ENCODE peak calls at places on chromosome 14, in four cellular contexts. J, G, N and X are unnamed samples.

GRCh38 chr14:24883571-24883970 is 166.4 kb downstream of the STXBP6 start:
- DNase-seq in G (no peak), J (no peak), N (no peak), X (no peak)

GRCh38 chr14:93938766-93939303 is 11.7 kb downstream of the FAM181A start:
- DNase-seq in N (no peak), J (no peak), G (no peak), X (peak)

GRCh38 chr14:52338282-52338681 is 24.2 kb downstream of the PTGER2 start:
- DNase-seq in N (no peak), J (peak), G (peak), X (no peak)

GRCh38 chr14:54121461-54121860 is 164.8 kb upstream of the BMP4 start:
- DNase-seq in J (no peak), N (no peak), G (no peak), X (no peak)

GRCh38 chr14:60008042-60008441 is 83.7 kb upstream of the PCNX4 start:
- DNase-seq in J (peak), N (no peak), G (no peak), X (no peak)

GRCh38 chr14:91402278-91403068 is 15.1 kb downstream of the CCDC88C start:
- DNase-seq in G (no peak), J (no peak), N (no peak), X (no peak)

GRCh38 chr14:95265106-95266094 is 54.3 kb downstream of the CLMN start:
- DNase-seq in G (peak), N (no peak), J (peak), X (peak)

GRCh38 chr14:55819610-55820304 is 239.8 kb downstream of the KTN1 start:
- DNase-seq in G (no peak), N (no peak), J (no peak), X (no peak)

GRCh38 chr14:67819563-67820411 is at the start of gene RAD51B:
- DNase-seq in J (peak), N (peak), G (peak), X (peak)

GRCh38 chr14:92582706-92583452 is 69.3 kb downstream of the RIN3 start:
- DNase-seq in G (no peak), J (no peak), N (no peak), X (no peak)

GRCh38 chr14:22532345-22533056 is 56.5 kb downstream of the DAD1 start:
- DNase-seq in G (peak), N (no peak), J (no peak), X (no peak)

GRCh38 chr14:77376380-77376770 is 519 bp downstream of the TMED8 start:
- DNase-seq in G (peak), N (no peak), J (peak), X (peak)

GRCh38 chr14:50038398-50039119 is 77.8 kb downstream of the VCPKMT start:
- DNase-seq in G (peak), N (no peak), J (peak), X (no peak)